ENCODE peak calls at places on chromosomes 11 and 22, in nine cellular contexts. I is NCI-H510A treated with DMSO at 0.1 percent for 48 hours; Y is kidney epithelial cell; N is HL-60; B is substantia nigra; O is GM13976; X is osteocyte; J is pancreas; T is stimulated activated CD4-positive, alpha-beta T cell treated with anti-CD3 and anti-CD28 coated beads, Interleukin-15, amount 100 ng/mL, for 24 hours. D is an unnamed sample.

GRCh38 chr11:72864692-72865655 is 50.8 kb downstream of the ATG16L2 start:
- DNase-seq in I (no peak), Y (no peak), N (no peak), B (no peak), O (no peak), X (no peak), J (no peak), T (no peak), D (peak; percentile 43)

GRCh38 chr11:110858556-110858921 is 146.3 kb upstream of the ARHGAP20 start:
- DNase-seq in I (no peak), Y (no peak), N (no peak), B (no peak), O (no peak), X (no peak), J (no peak), T (no peak), D (no peak)

GRCh38 chr22:23655891-23656475 is 23.9 kb upstream of the DRICH1 start:
- DNase-seq in I (no peak), Y (no peak), N (no peak), B (no peak), O (no peak), X (no peak), J (no peak), T (no peak), D (no peak)

GRCh38 chr22:47376901-47377520 is 614.6 kb downstream of the TBC1D22A start:
- DNase-seq in I (no peak), Y (no peak), N (no peak), B (no peak), O (no peak), X (no peak), J (peak; percentile 5), T (no peak), D (no peak)

GRCh38 chr11:406796-407650 is 7.8 kb downstream of the SIGIRR start:
- DNase-seq in I (no peak), Y (no peak), N (peak; percentile 84), B (peak; percentile 74), O (peak; percentile 96), X (no peak), J (peak; percentile 80), T (peak; percentile 93), D (peak; percentile 69)

GRCh38 chr11:60265373-60266214 is 14.9 kb upstream of the MS4A4A start:
- DNase-seq in I (peak; percentile 1), Y (no peak), N (peak; percentile 31), B (no peak), O (peak; percentile 29), X (no peak), J (no peak), T (peak; percentile 15), D (peak; percentile 4)

GRCh38 chr11:40170076-40170475 is 1289.4 kb downstream of the LRRC4C start:
- DNase-seq in I (no peak), Y (peak; percentile 38), N (no peak), B (no peak), O (no peak), X (no peak), J (no peak), T (no peak), D (no peak)

GRCh38 chr11:33182246-33182878 is 21.1 kb upstream of the CSTF3 start:
- DNase-seq in I (no peak), Y (no peak), N (no peak), B (no peak), O (no peak), X (no peak), J (no peak), T (no peak), D (no peak)

GRCh38 chr22:19974233-19974861 is 32.7 kb upstream of the TXNRD2 start:
- DNase-seq in I (peak; percentile 40), Y (no peak), N (peak; percentile 22), B (no peak), O (peak; percentile 83), X (no peak), J (no peak), T (peak; percentile 31), D (peak; percentile 75)

GRCh38 chr11:64566915-64567882 is 23.8 kb upstream of the SLC22A12 start:
- DNase-seq in I (no peak), Y (no peak), N (no peak), B (no peak), O (no peak), X (no peak), J (no peak), T (no peak), D (no peak)

GRCh38 chr11:8722156-8722555 is 39.6 kb downstream of the RPL27A start:
- DNase-seq in I (no peak), Y (no peak), N (no peak), B (no peak), O (no peak), X (no peak), J (no peak), T (no peak), D (peak; percentile 67)

GRCh38 chr11:119370486-119371046 is 10.9 kb downstream of the USP2 start:
- DNase-seq in I (no peak), Y (no peak), N (no peak), B (no peak), O (no peak), X (no peak), J (no peak), T (no peak), D (no peak)

GRCh38 chr11:88151866-88152265 is 23.4 kb downstream of the RAB38 start:
- DNase-seq in I (no peak), Y (no peak), N (no peak), B (no peak), O (no peak), X (no peak), J (no peak), T (no peak), D (no peak)

GRCh38 chr22:30309981-30310672 is 16.6 kb downstream of the TBC1D10A start:
- DNase-seq in I (peak; percentile 17), Y (no peak), N (peak; percentile 91), B (no peak), O (peak; percentile 67), X (no peak), J (no peak), T (no peak), D (no peak)

GRCh38 chr22:27377901-27378300 is 423.7 kb downstream of the MN1 start:
- DNase-seq in I (peak; percentile 64), Y (no peak), N (no peak), B (no peak), O (no peak), X (peak; percentile 74), J (peak; percentile 69), T (no peak), D (no peak)

GRCh38 chr11:130052556-130052955 is 17.1 kb upstream of the APLP2 start:
- DNase-seq in I (no peak), Y (no peak), N (no peak), B (no peak), O (no peak), X (no peak), J (no peak), T (no peak), D (no peak)

GRCh38 chr11:72771507-72771906 is 19.3 kb upstream of the ARAP1 start:
- DNase-seq in I (no peak), Y (no peak), N (no peak), B (no peak), O (no peak), X (no peak), J (no peak), T (no peak), D (peak; percentile 81)

GRCh38 chr22:50506611-50507420 is 686 bp downstream of the LMF2 start:
- DNase-seq in I (no peak), Y (no peak), N (no peak), B (no peak), O (no peak), X (no peak), J (peak; percentile 72), T (no peak), D (no peak)

GRCh38 chr11:27618591-27618990 is 81.7 kb downstream of the BDNF start:
- DNase-seq in I (no peak), Y (no peak), N (no peak), B (no peak), O (no peak), X (no peak), J (no peak), T (no peak), D (no peak)

GRCh38 chr11:44765026-44765595 is 38.3 kb downstream of the TSPAN18 start:
- DNase-seq in I (no peak), Y (no peak), N (no peak), B (no peak), O (no peak), X (no peak), J (no peak), T (no peak), D (no peak)

GRCh38 chr11:68303083-68303482 is 9.3 kb upstream of the LRP5 start:
- DNase-seq in I (no peak), Y (no peak), N (no peak), B (no peak), O (no peak), X (no peak), J (no peak), T (no peak), D (no peak)

GRCh38 chr11:61007383-61007970 is 36.0 kb downstream of the CD6 start:
- DNase-seq in I (peak; percentile 27), Y (no peak), N (no peak), B (no peak), O (peak; percentile 64), X (no peak), J (peak; percentile 82), T (peak; percentile 45), D (no peak)

GRCh38 chr11:60282291-60282690 is 1.8 kb downstream of the MS4A4A start:
- DNase-seq in I (no peak), Y (no peak), N (no peak), B (no peak), O (no peak), X (no peak), J (no peak), T (no peak), D (no peak)

GRCh38 chr11:104727768-104728167 is 170.5 kb downstream of the CASP12 start:
- DNase-seq in I (no peak), Y (no peak), N (no peak), B (no peak), O (no peak), X (no peak), J (no peak), T (no peak), D (no peak)

GRCh38 chr22:23386245-23386631 is 193.9 kb downstream of the IGLL1 start:
- DNase-seq in I (no peak), Y (no peak), N (no peak), B (no peak), O (no peak), X (no peak), J (no peak), T (no peak), D (no peak)

GRCh38 chr11:117766576-117766975 is 30.4 kb downstream of the DSCAML1 start:
- DNase-seq in I (no peak), Y (no peak), N (no peak), B (no peak), O (no peak), X (no peak), J (no peak), T (no peak), D (no peak)

GRCh38 chr11:121714356-121714755 is 261.6 kb upstream of the SORL1-AS1 start:
- DNase-seq in I (no peak), Y (no peak), N (no peak), B (no peak), O (no peak), X (no peak), J (no peak), T (no peak), D (no peak)

GRCh38 chr11:133576351-133576750 is 44.0 kb upstream of the OPCML start:
- DNase-seq in I (no peak), Y (no peak), N (no peak), B (no peak), O (no peak), X (no peak), J (no peak), T (peak; percentile 24), D (no peak)

GRCh38 chr11:112085822-112086421 is 634 bp downstream of the TIMM8B start:
- DNase-seq in I (no peak), Y (no peak), N (peak; percentile 32), B (no peak), O (peak; percentile 47), X (no peak), J (no peak), T (peak; percentile 59), D (peak; percentile 44)

GRCh38 chr11:79465160-79465559 is 24.3 kb upstream of the TENM4 start:
- DNase-seq in I (no peak), Y (no peak), N (no peak), B (no peak), O (no peak), X (no peak), J (no peak), T (no peak), D (no peak)

GRCh38 chr22:43849731-43850130 is 12.6 kb downstream of the SULT4A1 start:
- DNase-seq in I (no peak), Y (no peak), N (no peak), B (no peak), O (no peak), X (no peak), J (peak; percentile 24), T (no peak), D (no peak)